ENCODE peak calls at places on chromosome 16, in seven cellular contexts. E is fibroblast of lung, C is neural progenitor cell, Q is GM23248, U is PC-3, T is HCT116, D is Karpas-422. I is an unnamed sample.

GRCh38 chr16:69382421-69382820 is 3.4 kb downstream of the TERF2 start:
- DNase-seq in E (no peak), C (no peak), Q (no peak), U (no peak), T (no peak), D (no peak), I (no peak)

GRCh38 chr16:18842565-18842964 is 41.2 kb upstream of the ARL6IP1 start:
- DNase-seq in E (no peak), C (no peak), Q (no peak), U (no peak), T (no peak), D (no peak), I (no peak)

GRCh38 chr16:81374514-81374913 is 59.8 kb downstream of the GAN start:
- DNase-seq in E (no peak), C (no peak), Q (no peak), U (no peak), T (no peak), D (no peak), I (no peak)

GRCh38 chr16:47965439-47965838 is 190.4 kb downstream of the ABCC12 start:
- DNase-seq in E (peak), C (peak), Q (no peak), U (no peak), T (no peak), D (no peak), I (no peak)

GRCh38 chr16:77332792-77333191 is 102.0 kb downstream of the ADAMTS18 start:
- DNase-seq in E (no peak), C (no peak), Q (peak), U (no peak), T (no peak), D (no peak), I (no peak)

GRCh38 chr16:69796285-69797118 is 34.4 kb downstream of the WWP2 start:
- DNase-seq in E (peak), C (peak), Q (peak), U (peak), T (peak), D (peak), I (peak)

GRCh38 chr16:71626018-71626857 is at the start of gene MARVELD3:
- DNase-seq in E (no peak), C (peak), Q (peak), U (peak), T (peak), D (no peak), I (peak)

GRCh38 chr16:825298-826061 is 24.9 kb upstream of the GNG13 start:
- DNase-seq in E (no peak), C (no peak), Q (peak), U (no peak), T (no peak), D (no peak), I (peak)

GRCh38 chr16:5578980-5579379 is 481.4 kb upstream of the EEF2KMT start:
- DNase-seq in E (no peak), C (no peak), Q (no peak), U (no peak), T (no peak), D (no peak), I (no peak)

GRCh38 chr16:79628501-79628975 is 28.0 kb upstream of the MAF start:
- DNase-seq in E (peak), C (no peak), Q (no peak), U (no peak), T (no peak), D (no peak), I (no peak)

GRCh38 chr16:87344931-87345631 is 27.9 kb upstream of the C16orf95 start:
- DNase-seq in E (peak), C (no peak), Q (no peak), U (no peak), T (no peak), D (no peak), I (no peak)

GRCh38 chr16:88088161-88088581 is 136.9 kb downstream of the BANP start:
- DNase-seq in E (peak), C (peak), Q (peak), U (no peak), T (no peak), D (no peak), I (no peak)

GRCh38 chr16:19716183-19716582 is 1.8 kb downstream of the KNOP1 start:
- DNase-seq in E (no peak), C (no peak), Q (no peak), U (peak), T (no peak), D (no peak), I (no peak)

GRCh38 chr16:87468550-87468949 is 24.3 kb downstream of the ZCCHC14 start:
- DNase-seq in E (no peak), C (no peak), Q (no peak), U (no peak), T (no peak), D (no peak), I (no peak)

GRCh38 chr16:89922884-89923639 is at the start of gene TUBB3:
- DNase-seq in E (peak), C (peak), Q (peak), U (peak), T (peak), D (peak), I (peak)

DNA sequence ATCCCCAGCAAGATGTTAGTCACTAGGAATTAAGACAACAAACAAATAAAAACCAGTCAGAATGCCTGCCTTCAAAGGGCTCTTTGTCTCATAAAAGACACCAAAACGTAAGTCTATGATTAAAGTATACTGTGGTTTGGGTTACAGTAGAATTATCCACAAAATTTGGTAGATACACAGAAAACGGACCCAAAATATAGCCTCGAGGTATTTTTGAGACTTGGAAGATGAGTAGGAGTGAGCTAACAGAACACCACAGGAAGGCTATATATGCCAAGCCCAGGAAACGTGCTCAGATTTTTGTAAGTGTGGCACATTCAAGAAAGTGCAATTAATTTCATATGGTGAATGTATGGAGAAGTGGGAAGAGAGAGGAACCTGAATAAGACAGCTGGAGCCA is 831.4 kb downstream of the CDH11 start:
- DNase-seq in E (no peak), C (no peak), Q (no peak), U (peak), T (no peak), D (peak), I (no peak)
- H3K4me2 ChIP-seq in E (no peak), C (no peak), Q (no peak), U (peak), T (no peak), D (peak), I (no peak)

GRCh38 chr16:28217326-28217725 is 5.6 kb upstream of the XPO6 start:
- DNase-seq in E (no peak), C (no peak), Q (no peak), U (no peak), T (no peak), D (peak), I (no peak)
- H2AFZ ChIP-seq in E (no peak), C (peak), Q (no peak), U (no peak), T (peak), D (no peak), I (no peak)

DNA sequence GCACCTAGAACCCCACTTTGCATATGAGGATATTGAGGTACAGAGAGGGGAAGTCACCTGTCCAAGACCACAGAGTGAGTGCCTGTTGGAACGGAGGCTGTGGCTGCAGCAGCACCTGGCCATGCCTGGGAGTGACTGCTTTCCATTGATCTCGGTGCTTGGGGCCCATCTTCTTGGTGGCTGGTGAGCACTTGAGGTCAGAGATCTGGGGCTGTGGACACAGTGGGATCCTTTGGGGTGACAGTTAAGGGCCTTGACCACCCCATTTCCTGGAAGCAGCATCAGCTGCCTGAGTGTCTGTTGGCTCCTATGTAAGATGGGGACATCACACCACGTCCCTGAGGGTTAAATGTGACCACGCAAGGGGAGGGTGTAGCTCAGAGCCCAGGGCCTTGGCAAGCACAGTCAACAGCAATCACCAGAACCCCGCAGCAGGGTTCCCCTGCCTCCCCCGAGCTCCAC is 111.7 kb downstream of the IRF8 start:
- DNase-seq in E (no peak), C (no peak), Q (no peak), U (no peak), T (no peak), D (no peak), I (no peak)
- H3K4me2 ChIP-seq in E (no peak), C (no peak), Q (no peak), U (no peak), T (no peak), D (peak), I (no peak)

DNA sequence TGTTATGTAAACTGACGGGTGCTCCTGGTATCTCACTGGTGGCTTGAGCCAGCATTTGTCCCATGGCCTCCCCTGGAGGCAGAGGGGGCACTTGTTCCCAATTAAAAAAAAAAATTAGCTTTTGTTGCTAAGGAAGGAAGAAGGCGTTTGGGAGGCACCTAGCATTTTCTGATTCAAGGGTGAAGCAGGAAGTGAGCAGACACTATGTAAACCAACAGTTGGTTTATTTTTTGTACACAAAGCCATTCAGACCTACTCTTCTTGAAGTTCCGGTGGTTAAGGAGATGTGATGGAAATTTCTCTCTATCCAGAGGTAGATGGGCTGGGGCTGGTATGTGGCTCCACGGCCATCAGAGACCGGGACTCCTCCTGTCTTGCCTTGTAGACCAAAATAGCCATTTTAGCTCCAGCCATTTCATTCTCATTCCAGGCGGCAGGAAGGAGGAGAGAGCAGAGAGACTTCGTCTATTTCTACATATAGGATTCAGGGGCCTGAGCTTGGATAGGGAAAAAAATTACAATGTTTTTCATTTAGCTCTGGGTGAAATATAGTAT is 103.0 kb downstream of the SNX29 start:
- DNase-seq in E (no peak), C (no peak), Q (no peak), U (no peak), T (no peak), D (no peak), I (no peak)
- H2AFZ ChIP-seq in E (no peak), C (no peak), Q (no peak), U (no peak), T (no peak), D (no peak), I (no peak)

GRCh38 chr16:49463529-49463928 is 89.9 kb downstream of the C16orf78 start:
- DNase-seq in E (no peak), C (peak), Q (no peak), U (no peak), T (no peak), D (peak), I (no peak)
- H3K4me2 ChIP-seq in E (no peak), C (peak), Q (no peak), U (no peak), T (no peak), D (peak), I (no peak)

GRCh38 chr16:50666658-50667496 is 14.2 kb downstream of the SNX20 start:
- DNase-seq in E (no peak), C (no peak), Q (no peak), U (no peak), T (no peak), D (no peak), I (no peak)

GRCh38 chr16:50664270-50664669 is 16.8 kb downstream of the SNX20 start:
- DNase-seq in E (no peak), C (no peak), Q (no peak), U (no peak), T (no peak), D (no peak), I (no peak)

GRCh38 chr16:50662306-50662940 is 18.7 kb downstream of the SNX20 start:
- DNase-seq in E (no peak), C (no peak), Q (no peak), U (no peak), T (no peak), D (no peak), I (no peak)

GRCh38 chr16:50667497-50668367 is 13.4 kb downstream of the SNX20 start:
- DNase-seq in E (no peak), C (no peak), Q (no peak), U (no peak), T (no peak), D (no peak), I (no peak)

DNA sequence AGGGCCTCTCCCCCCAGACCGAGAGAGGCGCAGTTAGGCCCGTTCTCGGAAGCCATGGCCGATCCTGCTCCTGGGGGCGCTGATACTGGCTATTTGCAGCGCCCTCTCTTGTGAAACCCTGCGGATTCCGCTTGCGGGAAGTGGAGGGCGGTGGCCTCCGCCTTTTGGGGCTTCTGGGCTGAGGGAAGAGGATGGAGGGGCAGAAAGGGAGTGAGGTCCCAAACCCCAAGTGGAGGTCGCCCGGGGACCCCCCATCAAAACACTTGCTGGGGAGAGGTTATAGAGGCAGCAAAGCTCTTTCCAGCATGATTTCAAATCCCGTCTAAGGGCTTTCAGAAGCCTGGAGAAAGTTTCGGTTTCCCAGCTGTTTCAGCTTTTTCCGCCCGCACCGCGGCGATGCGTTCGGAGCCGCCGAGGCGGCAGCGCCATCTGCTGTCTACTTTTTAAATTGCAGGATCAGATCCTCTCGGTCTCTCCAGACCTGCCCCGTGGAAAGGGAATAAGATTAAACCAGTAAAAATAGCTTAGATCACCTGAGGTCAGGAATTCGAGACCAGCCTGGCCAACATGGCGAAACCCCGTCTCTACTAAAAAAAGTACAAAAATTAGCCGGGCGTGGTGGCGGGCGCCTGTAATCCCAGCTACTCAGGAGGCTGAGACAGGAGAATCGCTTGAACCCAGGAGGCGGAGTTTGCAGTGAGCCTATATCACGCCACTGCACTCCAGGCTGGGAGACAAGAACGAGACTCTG is 15.8 kb downstream of the SNX20 start:
- DNase-seq in E (peak), C (peak), Q (peak), U (peak), T (peak), D (peak), I (peak)
- H2AFZ ChIP-seq in E (peak), C (peak), Q (peak), U (peak), T (peak), D (no peak), I (peak)

DNA sequence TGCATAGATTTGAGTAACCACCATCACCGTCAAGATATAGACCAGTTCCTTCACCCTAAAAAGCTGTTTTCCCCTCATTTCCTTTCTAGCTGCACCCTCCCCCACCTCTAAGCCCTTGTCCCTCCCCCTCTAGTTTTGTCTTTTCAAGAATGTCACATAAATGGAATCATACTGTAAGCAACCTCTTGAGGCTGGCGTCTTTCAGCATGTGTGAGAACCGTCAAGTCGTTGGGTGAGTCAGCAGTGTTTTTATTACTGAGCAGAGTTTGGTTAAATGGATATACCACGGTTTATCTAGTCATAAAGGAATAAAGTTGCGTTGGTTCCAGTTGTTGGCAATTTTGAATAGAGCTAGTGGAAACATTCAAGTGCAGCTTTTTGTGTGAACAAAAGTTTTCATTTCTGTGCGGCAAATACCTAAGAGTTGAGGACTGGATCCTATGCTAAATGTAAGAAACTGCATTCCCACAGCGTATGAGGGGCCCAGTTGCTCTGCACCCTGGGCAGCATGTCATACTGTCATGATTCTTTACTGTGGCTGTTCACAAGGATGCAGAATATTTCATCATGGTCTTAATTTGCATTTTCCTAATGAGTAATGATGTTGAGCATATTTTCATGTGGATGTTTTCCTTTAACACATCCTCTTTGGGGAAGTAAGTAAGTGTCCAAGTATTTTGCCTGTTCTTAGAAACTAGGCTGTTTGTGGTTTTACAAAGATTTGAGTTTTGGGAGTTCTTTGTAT is 264.3 kb downstream of the CPPED1 start:
- DNase-seq in E (peak), C (no peak), Q (peak), U (peak), T (no peak), D (no peak), I (peak)
- H3K4me2 ChIP-seq in E (no peak), C (no peak), Q (no peak), U (no peak), T (no peak), D (no peak), I (no peak)

GRCh38 chr16:49838361-49838638 is 17.6 kb downstream of the ZNF423 start:
- DNase-seq in E (no peak), C (no peak), Q (no peak), U (no peak), T (no peak), D (no peak), I (no peak)
- H2AFZ ChIP-seq in E (no peak), C (no peak), Q (no peak), U (no peak), T (no peak), D (no peak), I (no peak)

GRCh38 chr16:63776034-63776433 is 1345.8 kb downstream of the CDH11 start:
- DNase-seq in E (no peak), C (no peak), Q (no peak), U (no peak), T (no peak), D (no peak), I (no peak)
- H3K4me2 ChIP-seq in E (no peak), C (no peak), Q (no peak), U (no peak), T (no peak), D (no peak), I (no peak)

I was measured in hepatocyte.